ENCODE peak calls at places on chromosomes 16 and 17, in four cellular contexts. One of them, this sample, is unnamed.

GRCh38 chr16:85903576-85903975 is 4.6 kb downstream of the IRF8 start:
- DNase-seq in K562: no peak
- DNase-seq in GM12878: peak; percentile 87
- DNase-seq in HepG2: no peak
- DNase-seq in this sample: no peak

GRCh38 chr16:29820271-29820701 is at the start of gene MVP:
- DNase-seq in GM12878: no peak
- DNase-seq in K562: peak; percentile 51
- DNase-seq in HepG2: no peak
- DNase-seq in this sample: peak; percentile 39

GRCh38 chr17:50501054-50501453 is 7.2 kb upstream of the MYCBPAP start:
- DNase-seq in K562: no peak
- DNase-seq in GM12878: no peak
- DNase-seq in HepG2: peak; percentile 73
- DNase-seq in this sample: no peak

GRCh38 chr16:54285414-54286066 is 1.0 kb downstream of the IRX3 start:
- DNase-seq in K562: no peak
- DNase-seq in GM12878: no peak
- DNase-seq in HepG2: peak; percentile 38
- DNase-seq in this sample: no peak

GRCh38 chr17:40545660-40546059 is 19.6 kb downstream of the CCR7 start:
- DNase-seq in K562: no peak
- DNase-seq in HepG2: no peak
- DNase-seq in GM12878: no peak
- DNase-seq in this sample: no peak

GRCh38 chr17:38877130-38877851 is 7.4 kb downstream of the LASP1 start:
- DNase-seq in K562: no peak
- DNase-seq in GM12878: no peak
- DNase-seq in HepG2: no peak
- DNase-seq in this sample: no peak

GRCh38 chr17:44734272-44734671 is 24.5 kb upstream of the ADAM11 start:
- DNase-seq in HepG2: no peak
- DNase-seq in GM12878: no peak
- DNase-seq in K562: no peak
- DNase-seq in this sample: no peak

GRCh38 chr17:29726721-29727252 is 104.1 kb upstream of the CORO6 start:
- DNase-seq in K562: peak; percentile 74
- DNase-seq in HepG2: no peak
- DNase-seq in GM12878: peak; percentile 55
- DNase-seq in this sample: no peak

GRCh38 chr17:19308398-19308797 is 54.1 kb downstream of the B9D1 start:
- DNase-seq in HepG2: no peak
- DNase-seq in GM12878: no peak
- DNase-seq in K562: no peak
- DNase-seq in this sample: no peak

GRCh38 chr16:30456302-30456701 is 10.6 kb upstream of the SEPHS2 start:
- DNase-seq in HepG2: no peak
- DNase-seq in K562: no peak
- DNase-seq in GM12878: no peak
- DNase-seq in this sample: no peak

GRCh38 chr16:6091021-6091420 is 993.4 kb upstream of the EEF2KMT start:
- DNase-seq in GM12878: no peak
- DNase-seq in K562: no peak
- DNase-seq in HepG2: no peak
- DNase-seq in this sample: no peak

GRCh38 chr16:15996432-15997109 is 47.2 kb downstream of the ABCC1 start:
- DNase-seq in HepG2: peak; percentile 99
- DNase-seq in K562: peak; percentile 32
- DNase-seq in GM12878: no peak
- DNase-seq in this sample: no peak

GRCh38 chr17:77393274-77393600 is 252.5 kb downstream of the SEC14L1 start:
- DNase-seq in HepG2: no peak
- DNase-seq in GM12878: no peak
- DNase-seq in K562: no peak
- DNase-seq in this sample: no peak

GRCh38 chr16:56576585-56577299 is 11.9 kb downstream of the MT4 start:
- DNase-seq in GM12878: peak; percentile 32
- DNase-seq in HepG2: peak; percentile 69
- DNase-seq in K562: peak; percentile 77
- DNase-seq in this sample: peak; percentile 94
- TF ChIP-seq BRCA1 in GM12878: no peak
- TF ChIP-seq BRCA1 in HepG2: no peak
- TF ChIP-seq BRCA1 in K562: no peak
- TF ChIP-seq BRCA1 in this sample: no peak

GRCh38 chr17:78771758-78772382 is 10.2 kb downstream of the CYTH1 start:
- DNase-seq in HepG2: no peak
- DNase-seq in GM12878: peak; percentile 82
- DNase-seq in K562: no peak
- DNase-seq in this sample: no peak

GRCh38 chr17:78779848-78780247 is 2.2 kb downstream of the CYTH1 start:
- DNase-seq in K562: no peak
- DNase-seq in GM12878: no peak
- DNase-seq in HepG2: no peak
- DNase-seq in this sample: no peak

GRCh38 chr17:78774456-78774855 is 7.6 kb downstream of the CYTH1 start:
- DNase-seq in K562: no peak
- DNase-seq in HepG2: no peak
- DNase-seq in GM12878: no peak
- DNase-seq in this sample: no peak

GRCh38 chr17:78777886-78778285 is 4.2 kb downstream of the CYTH1 start:
- DNase-seq in GM12878: no peak
- DNase-seq in K562: no peak
- DNase-seq in HepG2: no peak
- DNase-seq in this sample: no peak

GRCh38 chr17:78774956-78775571 is 7.0 kb downstream of the CYTH1 start:
- DNase-seq in GM12878: no peak
- DNase-seq in HepG2: no peak
- DNase-seq in K562: no peak
- DNase-seq in this sample: no peak
- TF ChIP-seq BRCA1 in GM12878: no peak
- TF ChIP-seq BRCA1 in HepG2: no peak
- TF ChIP-seq BRCA1 in K562: no peak
- TF ChIP-seq BRCA1 in this sample: no peak

DNA sequence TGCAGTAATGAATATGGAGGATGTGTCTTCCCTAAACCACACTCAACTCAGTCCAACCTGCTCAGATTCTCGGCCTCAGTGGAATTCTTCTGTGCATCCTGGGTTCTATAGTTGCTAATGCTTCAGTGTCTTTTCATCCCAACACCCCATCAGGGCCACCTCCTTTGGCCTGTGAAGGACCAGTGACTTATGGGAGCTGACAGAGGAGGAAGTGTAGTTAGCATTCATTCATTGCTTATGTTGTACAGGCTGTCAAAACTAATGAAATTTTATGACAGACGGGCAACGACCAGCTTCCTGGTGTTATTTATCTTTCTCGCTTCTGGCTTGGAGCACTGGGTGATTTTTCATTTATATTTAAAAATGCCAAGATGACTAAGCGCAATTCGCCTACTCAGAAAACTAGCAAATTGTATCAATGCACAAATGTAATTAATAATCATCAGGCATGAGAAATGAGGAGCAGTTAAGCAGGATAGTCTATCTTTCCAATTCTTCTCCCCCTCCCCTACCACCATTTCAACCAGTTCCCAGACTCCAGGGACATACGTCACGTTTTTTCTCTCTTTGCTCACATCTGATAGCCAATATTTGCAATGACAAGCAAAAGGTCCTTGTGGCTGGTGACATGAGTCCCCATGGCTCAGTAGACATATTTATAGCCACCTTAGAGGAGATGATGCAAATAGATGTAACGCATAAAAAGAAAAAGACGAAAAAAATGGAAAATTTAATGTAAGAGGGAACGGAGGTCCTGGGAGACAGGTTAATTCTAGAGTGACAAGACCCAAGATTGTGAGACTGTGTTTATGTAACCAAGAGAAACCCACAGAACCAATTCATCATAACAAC is 11.3 kb downstream of the CDRT15 start:
- DNase-seq in K562: no peak
- DNase-seq in HepG2: no peak
- DNase-seq in GM12878: no peak
- DNase-seq in this sample: no peak
- TF ChIP-seq BRCA1 in K562: no peak
- TF ChIP-seq BRCA1 in HepG2: no peak
- TF ChIP-seq BRCA1 in GM12878: no peak
- TF ChIP-seq BRCA1 in this sample: no peak

GRCh38 chr16:81823734-81824133 is 44.6 kb downstream of the PLCG2 start:
- DNase-seq in HepG2: no peak
- DNase-seq in GM12878: no peak
- DNase-seq in K562: no peak
- DNase-seq in this sample: no peak

GRCh38 chr16:81821422-81822128 is 42.5 kb downstream of the PLCG2 start:
- DNase-seq in K562: no peak
- DNase-seq in HepG2: no peak
- DNase-seq in GM12878: peak; percentile 90
- DNase-seq in this sample: no peak

GRCh38 chr16:81826523-81826922 is 47.4 kb downstream of the PLCG2 start:
- DNase-seq in GM12878: no peak
- DNase-seq in K562: no peak
- DNase-seq in HepG2: no peak
- DNase-seq in this sample: no peak

GRCh38 chr16:81818514-81819304 is 39.6 kb downstream of the PLCG2 start:
- DNase-seq in HepG2: no peak
- DNase-seq in K562: no peak
- DNase-seq in GM12878: no peak
- DNase-seq in this sample: no peak

GRCh38 chr16:81823111-81823510 is 44.0 kb downstream of the PLCG2 start:
- DNase-seq in HepG2: no peak
- DNase-seq in K562: no peak
- DNase-seq in GM12878: no peak
- DNase-seq in this sample: peak; percentile 53
- TF ChIP-seq BRCA1 in HepG2: no peak
- TF ChIP-seq BRCA1 in K562: no peak
- TF ChIP-seq BRCA1 in GM12878: no peak
- TF ChIP-seq BRCA1 in this sample: no peak

DNA sequence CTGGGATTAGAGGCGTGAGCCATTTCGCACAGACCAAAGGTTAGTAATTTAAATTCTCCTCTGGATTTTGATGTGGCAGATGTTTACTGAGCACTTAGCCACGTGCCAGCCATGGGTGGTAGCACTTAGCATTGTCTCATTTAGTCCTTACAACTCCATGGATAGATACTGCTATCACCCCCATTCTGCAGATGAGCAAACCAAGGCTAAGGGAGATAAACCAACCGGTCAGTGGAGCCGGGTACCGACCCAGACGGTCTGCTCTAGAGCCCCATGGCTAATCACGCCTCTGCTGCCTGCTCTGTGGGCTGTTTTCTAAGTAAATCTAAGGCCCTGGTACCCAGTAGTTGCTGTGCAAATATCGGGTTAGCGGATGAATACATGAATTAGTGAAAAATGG is 12.6 kb upstream of the ADGRG1 start:
- DNase-seq in GM12878: no peak
- DNase-seq in K562: no peak
- DNase-seq in HepG2: no peak
- DNase-seq in this sample: no peak
- TF ChIP-seq BRCA1 in GM12878: no peak
- TF ChIP-seq BRCA1 in K562: no peak
- TF ChIP-seq BRCA1 in HepG2: no peak
- TF ChIP-seq BRCA1 in this sample: no peak